ENCODE peak calls at places on chromosomes 1 and 21, in seven cellular contexts. Q is HCT116; G is CD8-positive, alpha-beta T cell; U is ovary; Y is heart right ventricle; A is esophagus muscularis mucosa; F is BE2C. S is an unnamed sample.

GRCh38 chr1:94951509-94952208 is 24.7 kb upstream of the CNN3 start:
- DNase-seq in Q (no peak), G (no peak), U (no peak), Y (no peak), A (no peak), F (peak; percentile 52), S (no peak)

GRCh38 chr1:59635057-59635456 is 179.7 kb upstream of the HOOK1 start:
- DNase-seq in Q (no peak), G (no peak), U (no peak), Y (no peak), A (no peak), F (no peak), S (no peak)

GRCh38 chr1:168340796-168341510 is 60.3 kb downstream of the TBX19 start:
- DNase-seq in Q (no peak), G (no peak), U (no peak), Y (no peak), A (no peak), F (no peak), S (no peak)

GRCh38 chr1:110152133-110152785 is 2.0 kb downstream of the SLC6A17 start:
- DNase-seq in Q (no peak), G (no peak), U (no peak), Y (no peak), A (no peak), F (no peak), S (no peak)

GRCh38 chr1:158371188-158371953 is 17.7 kb downstream of the CD1E start:
- DNase-seq in Q (no peak), G (no peak), U (no peak), Y (no peak), A (no peak), F (no peak), S (no peak)

GRCh38 chr1:8858112-8858668 is 20.3 kb downstream of the ENO1 start:
- DNase-seq in Q (no peak), G (no peak), U (no peak), Y (peak; percentile 68), A (no peak), F (no peak), S (no peak)

GRCh38 chr1:245671966-245672767 is 517.4 kb downstream of the KIF26B start:
- DNase-seq in Q (no peak), G (no peak), U (no peak), Y (no peak), A (no peak), F (no peak), S (no peak)

GRCh38 chr1:224700915-224701531 is 84.9 kb downstream of the CNIH3 start:
- DNase-seq in Q (peak; percentile 24), G (no peak), U (no peak), Y (no peak), A (no peak), F (peak; percentile 58), S (no peak)

GRCh38 chr1:248631354-248632041 is 3.4 kb downstream of the OR2T11 start:
- DNase-seq in Q (no peak), G (no peak), U (no peak), Y (no peak), A (no peak), F (no peak), S (no peak)

GRCh38 chr1:173206816-173207595 is at the start of gene TNFSF4:
- DNase-seq in Q (no peak), G (no peak), U (peak; percentile 50), Y (no peak), A (no peak), F (no peak), S (peak; percentile 51)

GRCh38 chr1:192086643-192087042 is 71.6 kb upstream of the RGS18 start:
- DNase-seq in Q (no peak), G (no peak), U (no peak), Y (no peak), A (no peak), F (no peak), S (no peak)

GRCh38 chr21:34885125-34885524 is 164.0 kb downstream of the RUNX1 start:
- DNase-seq in Q (no peak), G (no peak), U (no peak), Y (no peak), A (peak; percentile 77), F (no peak), S (no peak)

GRCh38 chr1:230387876-230388275 is 38.3 kb downstream of the PGBD5 start:
- DNase-seq in Q (no peak), G (no peak), U (no peak), Y (no peak), A (no peak), F (no peak), S (no peak)

GRCh38 chr1:246583448-246584185 is 17.4 kb downstream of the CNST start:
- DNase-seq in Q (no peak), G (no peak), U (no peak), Y (peak; percentile 57), A (no peak), F (no peak), S (no peak)

GRCh38 chr1:43885311-43885801 is 48.2 kb upstream of the ARTN start:
- DNase-seq in Q (peak; percentile 38), G (no peak), U (no peak), Y (no peak), A (no peak), F (no peak), S (no peak)

GRCh38 chr1:167611983-167612382 is 18.0 kb upstream of the RCSD1 start:
- DNase-seq in Q (no peak), G (no peak), U (no peak), Y (no peak), A (no peak), F (no peak), S (no peak)

GRCh38 chr1:153750026-153750995 is 22.5 kb downstream of the INTS3 start:
- DNase-seq in Q (no peak), G (no peak), U (no peak), Y (no peak), A (no peak), F (no peak), S (no peak)

DNA sequence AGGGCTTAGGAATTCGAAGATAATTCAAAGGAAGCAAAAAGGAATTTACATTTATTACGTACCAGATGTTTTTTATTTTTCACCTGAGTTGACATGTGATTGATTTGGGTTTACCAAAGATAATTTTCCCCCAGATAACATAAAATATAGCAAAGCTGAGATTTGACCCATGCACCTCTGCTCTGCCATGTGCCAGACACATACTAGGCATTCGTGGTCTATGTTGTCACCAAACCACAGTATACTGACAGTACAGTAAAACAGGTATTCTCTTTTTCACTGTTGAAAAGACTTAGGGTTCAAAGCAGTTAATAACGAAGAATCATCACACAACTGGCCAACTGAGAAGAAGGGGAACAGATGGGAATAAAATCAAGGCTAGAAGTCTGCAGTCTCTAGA is 85.4 kb upstream of the RAVER2 start:
- DNase-seq in Q (no peak), G (no peak), U (no peak), Y (no peak), A (no peak), F (no peak), S (no peak)
- H3K4me3 ChIP-seq in Q (no peak overlapping the region), G (no peak overlapping the region), U (no peak overlapping the region), Y (no peak overlapping the region), A (no peak overlapping the region), F (no peak overlapping the region), S (no peak overlapping the region)

DNA sequence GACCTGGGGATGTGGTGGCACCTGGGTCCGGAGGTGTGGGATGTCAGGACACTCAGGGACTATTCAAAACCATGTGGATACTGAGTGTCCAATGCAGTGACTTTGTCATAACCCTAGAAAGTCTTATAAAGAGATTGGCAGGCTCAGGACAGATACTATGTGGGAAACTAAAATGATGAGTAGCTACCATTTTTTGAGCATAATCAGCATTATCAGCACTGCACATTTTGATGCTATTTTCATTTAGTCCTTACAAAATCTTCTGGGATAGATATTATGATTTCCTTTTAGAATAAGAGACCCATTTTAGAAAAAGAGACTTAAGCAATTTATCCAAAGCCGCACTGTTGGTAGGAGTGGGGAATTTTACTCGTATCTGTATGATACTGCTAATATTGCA is 93.4 kb downstream of the DNM3 start:
- DNase-seq in Q (no peak), G (no peak), U (no peak), Y (no peak), A (no peak), F (no peak), S (no peak)
- H3K4me3 ChIP-seq in Q (no peak overlapping the region), G (no peak overlapping the region), U (no peak overlapping the region), Y (no peak overlapping the region), A (no peak overlapping the region), F (no peak overlapping the region), S (no peak overlapping the region)

DNA sequence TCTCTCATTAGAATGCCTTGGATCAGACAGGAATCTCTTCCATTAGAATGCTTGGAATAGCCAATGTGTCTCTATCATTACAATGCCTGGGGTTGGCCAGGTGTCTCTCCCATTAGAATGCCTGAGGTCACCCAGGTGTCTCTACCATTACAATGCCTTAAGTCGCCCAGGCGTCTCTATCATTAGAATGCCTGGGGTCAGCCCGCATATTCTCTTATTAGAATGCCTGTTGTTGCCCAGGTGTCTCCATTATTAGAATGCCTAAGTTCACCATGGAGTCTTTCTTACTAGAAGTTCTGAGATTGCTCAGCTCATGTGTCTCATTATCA is 60.2 kb downstream of the RNF187 start:
- DNase-seq in Q (no peak), G (no peak), U (no peak), Y (no peak), A (no peak), F (no peak), S (no peak)
- H3K4me3 ChIP-seq in Q (no peak overlapping the region), G (no peak overlapping the region), U (no peak overlapping the region), Y (no peak overlapping the region), A (no peak overlapping the region), F (no peak overlapping the region), S (no peak overlapping the region)

DNA sequence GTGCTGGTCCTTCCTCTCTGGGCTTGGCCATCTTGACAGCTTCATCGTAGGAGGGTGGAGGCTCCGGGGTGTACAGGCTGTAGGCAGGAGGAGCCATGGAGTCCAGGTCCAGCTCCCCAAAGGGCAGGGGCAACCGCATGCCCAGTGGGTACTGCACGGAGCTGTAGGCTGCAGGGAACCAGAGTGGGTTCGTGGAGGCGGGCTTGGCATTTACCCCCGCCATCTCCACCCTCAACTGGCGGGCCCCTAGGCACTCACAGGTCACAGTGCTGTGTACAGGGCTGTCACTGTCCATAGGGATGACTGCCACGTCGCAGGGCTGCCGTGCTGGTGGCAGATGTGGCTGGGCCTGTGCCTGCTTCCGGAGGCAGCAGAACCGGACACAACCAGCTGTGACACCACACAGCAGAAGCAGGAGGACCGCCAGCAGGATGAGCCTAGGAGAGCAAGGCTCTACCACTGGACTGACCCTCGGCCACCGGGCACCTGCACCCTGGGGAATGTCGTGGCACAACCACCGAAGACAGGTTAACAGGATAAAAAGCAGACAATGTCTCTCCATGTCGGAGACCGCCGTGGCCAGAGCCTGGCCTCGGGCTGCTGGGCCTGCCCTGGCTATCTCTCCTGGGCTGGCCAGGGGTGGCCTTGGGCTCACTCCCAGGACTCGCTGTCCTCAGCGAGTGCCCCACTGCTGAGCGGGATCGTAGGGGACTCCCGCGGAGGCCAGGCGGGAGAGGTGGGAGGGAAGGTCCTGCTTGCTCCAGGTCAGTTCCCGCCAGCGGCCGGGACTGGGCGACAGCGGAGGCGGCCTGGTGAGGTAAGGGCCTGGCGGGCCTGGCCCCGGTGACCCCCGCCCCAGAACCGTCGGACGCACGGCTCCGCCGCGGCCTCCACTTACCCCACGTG is 831 bp downstream of the TMEM52 start:
- DNase-seq in Q (no peak), G (no peak), U (peak; percentile 72), Y (no peak), A (no peak), F (no peak), S (peak; percentile 74)
- H3K4me3 ChIP-seq in Q (peak overlapping the region; percentile 73), G (peak overlapping the region; percentile 74), U (peak overlapping the region; percentile 44), Y (peak overlapping the region; percentile 61), A (peak overlapping the region; percentile 65), F (peak overlapping the region; percentile 49), S (no peak overlapping the region)